ENCODE peak calls at places on chromosomes 16 and 17, in eight cellular contexts. One of them, this sample, is unnamed.

GRCh38 chr16:69941251-69942098 is 9.7 kb upstream of the CLEC18A start:
- DNase-seq in nucleus accumbens: no peak
- DNase-seq in NCI-H774: no peak
- DNase-seq in Right ventricle myocardium superior: no peak
- DNase-seq in GM23338: no peak
- DNase-seq in activated gamma-delta T cell: no peak
- DNase-seq in non-pigmented ciliary epithelial cell: no peak
- DNase-seq in OCI-M1: no peak
- DNase-seq in this sample: no peak

GRCh38 chr17:12768267-12768666 is 21.0 kb upstream of the ARHGAP44 start:
- DNase-seq in Right ventricle myocardium superior: no peak
- DNase-seq in GM23338: no peak
- DNase-seq in NCI-H774: no peak
- DNase-seq in nucleus accumbens: no peak
- DNase-seq in OCI-M1: no peak
- DNase-seq in non-pigmented ciliary epithelial cell: no peak
- DNase-seq in activated gamma-delta T cell: no peak
- DNase-seq in this sample: no peak

GRCh38 chr16:24930440-24930839 is 84.7 kb downstream of the SLC5A11 start:
- DNase-seq in OCI-M1: no peak
- DNase-seq in Right ventricle myocardium superior: no peak
- DNase-seq in non-pigmented ciliary epithelial cell: no peak
- DNase-seq in GM23338: no peak
- DNase-seq in activated gamma-delta T cell: no peak
- DNase-seq in nucleus accumbens: no peak
- DNase-seq in NCI-H774: no peak
- DNase-seq in this sample: no peak

GRCh38 chr16:84917492-84917891 is 93.8 kb downstream of the ZDHHC7 start:
- DNase-seq in nucleus accumbens: no peak
- DNase-seq in activated gamma-delta T cell: no peak
- DNase-seq in non-pigmented ciliary epithelial cell: no peak
- DNase-seq in OCI-M1: no peak
- DNase-seq in NCI-H774: no peak
- DNase-seq in GM23338: no peak
- DNase-seq in Right ventricle myocardium superior: no peak
- DNase-seq in this sample: no peak

GRCh38 chr17:19447085-19447583 is 36.1 kb downstream of the RNF112 start:
- DNase-seq in non-pigmented ciliary epithelial cell: peak; percentile 27
- DNase-seq in NCI-H774: peak; percentile 39
- DNase-seq in Right ventricle myocardium superior: no peak
- DNase-seq in OCI-M1: peak; percentile 73
- DNase-seq in GM23338: peak; percentile 94
- DNase-seq in activated gamma-delta T cell: no peak
- DNase-seq in nucleus accumbens: peak; percentile 87
- DNase-seq in this sample: peak; percentile 67

GRCh38 chr17:12973496-12974318 is 44.1 kb downstream of the ELAC2 start:
- DNase-seq in GM23338: peak; percentile 69
- DNase-seq in OCI-M1: no peak
- DNase-seq in non-pigmented ciliary epithelial cell: no peak
- DNase-seq in NCI-H774: no peak
- DNase-seq in activated gamma-delta T cell: no peak
- DNase-seq in Right ventricle myocardium superior: no peak
- DNase-seq in nucleus accumbens: peak; percentile 13
- DNase-seq in this sample: no peak

GRCh38 chr16:49019081-49019633 is 262.5 kb downstream of the CBLN1 start:
- DNase-seq in OCI-M1: no peak
- DNase-seq in GM23338: peak; percentile 49
- DNase-seq in non-pigmented ciliary epithelial cell: no peak
- DNase-seq in NCI-H774: no peak
- DNase-seq in activated gamma-delta T cell: no peak
- DNase-seq in Right ventricle myocardium superior: no peak
- DNase-seq in nucleus accumbens: no peak
- DNase-seq in this sample: no peak

GRCh38 chr17:1762906-1763829 is 1.3 kb downstream of the SERPINF1 start:
- DNase-seq in Right ventricle myocardium superior: peak; percentile 67
- DNase-seq in activated gamma-delta T cell: no peak
- DNase-seq in non-pigmented ciliary epithelial cell: no peak
- DNase-seq in GM23338: peak; percentile 34
- DNase-seq in OCI-M1: peak; percentile 85
- DNase-seq in NCI-H774: no peak
- DNase-seq in nucleus accumbens: no peak
- DNase-seq in this sample: peak; percentile 89

GRCh38 chr16:4358831-4359561 is 7.9 kb upstream of the PAM16 start:
- DNase-seq in activated gamma-delta T cell: no peak
- DNase-seq in non-pigmented ciliary epithelial cell: no peak
- DNase-seq in NCI-H774: no peak
- DNase-seq in OCI-M1: peak; percentile 48
- DNase-seq in GM23338: peak; percentile 88
- DNase-seq in Right ventricle myocardium superior: peak; percentile 83
- DNase-seq in nucleus accumbens: peak; percentile 13
- DNase-seq in this sample: peak; percentile 28

GRCh38 chr17:77327566-77328463 is 187.0 kb downstream of the SEC14L1 start:
- DNase-seq in GM23338: no peak
- DNase-seq in OCI-M1: no peak
- DNase-seq in activated gamma-delta T cell: no peak
- DNase-seq in Right ventricle myocardium superior: peak; percentile 10
- DNase-seq in non-pigmented ciliary epithelial cell: no peak
- DNase-seq in nucleus accumbens: no peak
- DNase-seq in NCI-H774: no peak
- DNase-seq in this sample: no peak

GRCh38 chr17:77494664-77495435 is 354.1 kb downstream of the SEC14L1 start:
- DNase-seq in nucleus accumbens: peak; percentile 81
- DNase-seq in NCI-H774: peak; percentile 49
- DNase-seq in OCI-M1: peak; percentile 81
- DNase-seq in Right ventricle myocardium superior: peak; percentile 89
- DNase-seq in activated gamma-delta T cell: no peak
- DNase-seq in non-pigmented ciliary epithelial cell: no peak
- DNase-seq in GM23338: peak; percentile 89
- DNase-seq in this sample: peak; percentile 62

GRCh38 chr17:82926716-82927115 is 86.9 kb upstream of the ZNF750 start:
- DNase-seq in GM23338: no peak
- DNase-seq in nucleus accumbens: no peak
- DNase-seq in NCI-H774: no peak
- DNase-seq in activated gamma-delta T cell: no peak
- DNase-seq in OCI-M1: no peak
- DNase-seq in non-pigmented ciliary epithelial cell: no peak
- DNase-seq in Right ventricle myocardium superior: peak; percentile 24
- DNase-seq in this sample: no peak

GRCh38 chr17:28700830-28701492 is 10.7 kb downstream of the PROCA1 start:
- DNase-seq in non-pigmented ciliary epithelial cell: no peak
- DNase-seq in GM23338: no peak
- DNase-seq in activated gamma-delta T cell: no peak
- DNase-seq in OCI-M1: no peak
- DNase-seq in NCI-H774: peak; percentile 49
- DNase-seq in Right ventricle myocardium superior: peak; percentile 34
- DNase-seq in nucleus accumbens: no peak
- DNase-seq in this sample: no peak

GRCh38 chr17:48546187-48546923 is 1.4 kb upstream of the HOXB2 start:
- DNase-seq in GM23338: peak; percentile 80
- DNase-seq in activated gamma-delta T cell: no peak
- DNase-seq in nucleus accumbens: no peak
- DNase-seq in NCI-H774: peak; percentile 72
- DNase-seq in OCI-M1: peak; percentile 87
- DNase-seq in Right ventricle myocardium superior: no peak
- DNase-seq in non-pigmented ciliary epithelial cell: no peak
- DNase-seq in this sample: no peak

GRCh38 chr16:87383522-87384161 is at the start of gene FBXO31:
- DNase-seq in OCI-M1: peak; percentile 96
- DNase-seq in Right ventricle myocardium superior: peak; percentile 92
- DNase-seq in nucleus accumbens: peak; percentile 92
- DNase-seq in activated gamma-delta T cell: peak; percentile 88
- DNase-seq in non-pigmented ciliary epithelial cell: peak; percentile 65
- DNase-seq in GM23338: peak; percentile 93
- DNase-seq in NCI-H774: peak; percentile 49
- DNase-seq in this sample: peak; percentile 85

GRCh38 chr16:10751291-10751697 is 7.7 kb downstream of the NUBP1 start:
- DNase-seq in NCI-H774: no peak
- DNase-seq in activated gamma-delta T cell: no peak
- DNase-seq in non-pigmented ciliary epithelial cell: no peak
- DNase-seq in nucleus accumbens: no peak
- DNase-seq in Right ventricle myocardium superior: no peak
- DNase-seq in OCI-M1: no peak
- DNase-seq in GM23338: peak; percentile 37
- DNase-seq in this sample: no peak

GRCh38 chr16:27432600-27432957 is 30.6 kb downstream of the IL21R start:
- DNase-seq in OCI-M1: no peak
- DNase-seq in NCI-H774: no peak
- DNase-seq in nucleus accumbens: no peak
- DNase-seq in activated gamma-delta T cell: no peak
- DNase-seq in Right ventricle myocardium superior: no peak
- DNase-seq in GM23338: no peak
- DNase-seq in non-pigmented ciliary epithelial cell: peak; percentile 46
- DNase-seq in this sample: peak; percentile 6

GRCh38 chr16:66603537-66604375 is 748 bp upstream of the CMTM3 start:
- DNase-seq in non-pigmented ciliary epithelial cell: no peak
- DNase-seq in GM23338: peak; percentile 74
- DNase-seq in NCI-H774: peak; percentile 5
- DNase-seq in activated gamma-delta T cell: peak; percentile 35
- DNase-seq in nucleus accumbens: peak; percentile 29
- DNase-seq in OCI-M1: peak; percentile 82
- DNase-seq in Right ventricle myocardium superior: peak; percentile 83
- DNase-seq in this sample: no peak

GRCh38 chr16:84421938-84422220 is 53.5 kb downstream of the ATP2C2 start:
- DNase-seq in nucleus accumbens: no peak
- DNase-seq in NCI-H774: no peak
- DNase-seq in OCI-M1: no peak
- DNase-seq in Right ventricle myocardium superior: no peak
- DNase-seq in GM23338: no peak
- DNase-seq in non-pigmented ciliary epithelial cell: no peak
- DNase-seq in activated gamma-delta T cell: no peak
- DNase-seq in this sample: no peak

GRCh38 chr16:75032655-75033054 is 33.8 kb downstream of the ZNRF1 start:
- DNase-seq in Right ventricle myocardium superior: no peak
- DNase-seq in NCI-H774: no peak
- DNase-seq in OCI-M1: no peak
- DNase-seq in non-pigmented ciliary epithelial cell: no peak
- DNase-seq in nucleus accumbens: no peak
- DNase-seq in activated gamma-delta T cell: no peak
- DNase-seq in GM23338: no peak
- DNase-seq in this sample: no peak

GRCh38 chr16:57479422-57480126 is 6.7 kb downstream of the DOK4 start:
- DNase-seq in non-pigmented ciliary epithelial cell: no peak
- DNase-seq in NCI-H774: no peak
- DNase-seq in nucleus accumbens: peak; percentile 41
- DNase-seq in GM23338: peak; percentile 86
- DNase-seq in activated gamma-delta T cell: no peak
- DNase-seq in OCI-M1: no peak
- DNase-seq in Right ventricle myocardium superior: peak; percentile 66
- DNase-seq in this sample: peak; percentile 53

GRCh38 chr16:23145186-23145585 is 4.1 kb downstream of the USP31 start:
- DNase-seq in activated gamma-delta T cell: no peak
- DNase-seq in OCI-M1: no peak
- DNase-seq in GM23338: peak; percentile 55
- DNase-seq in NCI-H774: no peak
- DNase-seq in non-pigmented ciliary epithelial cell: no peak
- DNase-seq in nucleus accumbens: no peak
- DNase-seq in Right ventricle myocardium superior: no peak
- DNase-seq in this sample: no peak

GRCh38 chr17:9465216-9465921 is 110.3 kb downstream of the STX8 start:
- DNase-seq in activated gamma-delta T cell: no peak
- DNase-seq in nucleus accumbens: no peak
- DNase-seq in GM23338: no peak
- DNase-seq in NCI-H774: no peak
- DNase-seq in non-pigmented ciliary epithelial cell: no peak
- DNase-seq in Right ventricle myocardium superior: no peak
- DNase-seq in OCI-M1: no peak
- DNase-seq in this sample: no peak

GRCh38 chr17:2172447-2172938 is 117.6 kb downstream of the HIC1 start:
- DNase-seq in GM23338: no peak
- DNase-seq in NCI-H774: no peak
- DNase-seq in nucleus accumbens: no peak
- DNase-seq in non-pigmented ciliary epithelial cell: no peak
- DNase-seq in OCI-M1: no peak
- DNase-seq in Right ventricle myocardium superior: no peak
- DNase-seq in activated gamma-delta T cell: no peak
- DNase-seq in this sample: no peak

GRCh38 chr17:37844158-37844976 is 79.8 kb upstream of the TBC1D3K start:
- DNase-seq in nucleus accumbens: peak; percentile 15
- DNase-seq in NCI-H774: no peak
- DNase-seq in Right ventricle myocardium superior: peak; percentile 72
- DNase-seq in GM23338: peak; percentile 87
- DNase-seq in non-pigmented ciliary epithelial cell: peak; percentile 15
- DNase-seq in activated gamma-delta T cell: no peak
- DNase-seq in OCI-M1: peak; percentile 51
- DNase-seq in this sample: no peak

GRCh38 chr16:1052791-1053521 is 19.6 kb upstream of the SSTR5 start:
- DNase-seq in OCI-M1: no peak
- DNase-seq in NCI-H774: no peak
- DNase-seq in nucleus accumbens: peak; percentile 14
- DNase-seq in non-pigmented ciliary epithelial cell: no peak
- DNase-seq in activated gamma-delta T cell: no peak
- DNase-seq in GM23338: no peak
- DNase-seq in Right ventricle myocardium superior: no peak
- DNase-seq in this sample: no peak

GRCh38 chr17:64259922-64260321 is 3.1 kb downstream of the TEX2 start:
- DNase-seq in non-pigmented ciliary epithelial cell: no peak
- DNase-seq in Right ventricle myocardium superior: no peak
- DNase-seq in OCI-M1: no peak
- DNase-seq in GM23338: no peak
- DNase-seq in nucleus accumbens: no peak
- DNase-seq in activated gamma-delta T cell: no peak
- DNase-seq in NCI-H774: no peak
- DNase-seq in this sample: no peak

GRCh38 chr17:78748048-78748729 is 33.9 kb downstream of the CYTH1 start:
- DNase-seq in OCI-M1: no peak
- DNase-seq in NCI-H774: no peak
- DNase-seq in GM23338: no peak
- DNase-seq in activated gamma-delta T cell: no peak
- DNase-seq in nucleus accumbens: no peak
- DNase-seq in non-pigmented ciliary epithelial cell: no peak
- DNase-seq in Right ventricle myocardium superior: no peak
- DNase-seq in this sample: no peak

GRCh38 chr16:700684-701584 is 4.7 kb downstream of the FBXL16 start:
- DNase-seq in nucleus accumbens: peak; percentile 42
- DNase-seq in GM23338: peak; percentile 71
- DNase-seq in non-pigmented ciliary epithelial cell: no peak
- DNase-seq in OCI-M1: peak; percentile 42
- DNase-seq in activated gamma-delta T cell: no peak
- DNase-seq in Right ventricle myocardium superior: no peak
- DNase-seq in NCI-H774: no peak
- DNase-seq in this sample: no peak

GRCh38 chr17:66290097-66290722 is 12.2 kb upstream of the PRKCA start:
- DNase-seq in non-pigmented ciliary epithelial cell: no peak
- DNase-seq in Right ventricle myocardium superior: no peak
- DNase-seq in activated gamma-delta T cell: no peak
- DNase-seq in GM23338: peak; percentile 27
- DNase-seq in nucleus accumbens: no peak
- DNase-seq in NCI-H774: no peak
- DNase-seq in OCI-M1: no peak
- DNase-seq in this sample: peak; percentile 34

GRCh38 chr16:16828913-16829398 is 450.0 kb downstream of the NPIPA7 start:
- DNase-seq in NCI-H774: no peak
- DNase-seq in Right ventricle myocardium superior: no peak
- DNase-seq in nucleus accumbens: no peak
- DNase-seq in activated gamma-delta T cell: no peak
- DNase-seq in GM23338: peak; percentile 37
- DNase-seq in OCI-M1: peak; percentile 35
- DNase-seq in non-pigmented ciliary epithelial cell: no peak
- DNase-seq in this sample: peak; percentile 42

GRCh38 chr16:83762141-83763024 is 45.4 kb upstream of the HSBP1 start:
- DNase-seq in nucleus accumbens: peak; percentile 56
- DNase-seq in GM23338: no peak
- DNase-seq in OCI-M1: no peak
- DNase-seq in Right ventricle myocardium superior: no peak
- DNase-seq in NCI-H774: peak; percentile 20
- DNase-seq in non-pigmented ciliary epithelial cell: no peak
- DNase-seq in activated gamma-delta T cell: no peak
- DNase-seq in this sample: no peak

GRCh38 chr16:51971184-51971583 is 575.8 kb downstream of the TOX3 start:
- DNase-seq in NCI-H774: no peak
- DNase-seq in OCI-M1: peak; percentile 0
- DNase-seq in GM23338: peak; percentile 72
- DNase-seq in nucleus accumbens: no peak
- DNase-seq in activated gamma-delta T cell: no peak
- DNase-seq in Right ventricle myocardium superior: no peak
- DNase-seq in non-pigmented ciliary epithelial cell: peak; percentile 8
- DNase-seq in this sample: peak; percentile 30

GRCh38 chr17:3761918-3762380 is 38.2 kb downstream of the HASPIN start:
- DNase-seq in non-pigmented ciliary epithelial cell: no peak
- DNase-seq in activated gamma-delta T cell: no peak
- DNase-seq in nucleus accumbens: no peak
- DNase-seq in Right ventricle myocardium superior: no peak
- DNase-seq in NCI-H774: no peak
- DNase-seq in OCI-M1: no peak
- DNase-seq in GM23338: no peak
- DNase-seq in this sample: no peak

This sample was measured in SW480.